ENCODE peak calls at places on chromosomes 2 and 18, in four cellular contexts. K, Y, W and D are unnamed samples.

GRCh38 chr18:11989174-11989573 is 7.9 kb downstream of the IMPA2 start:
- DNase-seq in Y (no peak), K (no peak), W (no peak), D (no peak)

GRCh38 chr2:42055573-42056514 is 8.0 kb downstream of the PKDCC start:
- DNase-seq in K (peak), W (no peak), Y (no peak), D (no peak)

GRCh38 chr2:159111346-159111922 is 143.0 kb downstream of the TANC1 start:
- DNase-seq in K (no peak), W (no peak), Y (peak), D (peak)

GRCh38 chr18:63553117-63553516 is 10.9 kb downstream of the SERPINB12 start:
- DNase-seq in W (peak), K (peak), Y (no peak), D (no peak)

GRCh38 chr2:120199837-120200499 is 23.2 kb downstream of the TMEM185B start:
- DNase-seq in Y (no peak), W (no peak), K (no peak), D (no peak)

GRCh38 chr2:166092889-166093288 is 34.9 kb downstream of the SCN1A start:
- DNase-seq in W (peak), K (no peak), Y (no peak), D (no peak)

GRCh38 chr18:13235981-13236380 is 17.4 kb downstream of the LDLRAD4 start:
- DNase-seq in W (no peak), Y (peak), K (peak), D (peak)

GRCh38 chr2:190663839-190664238 is 15.0 kb downstream of the NAB1 start:
- DNase-seq in W (no peak), K (no peak), Y (no peak), D (no peak)

GRCh38 chr2:62455957-62456692 is 49.9 kb downstream of the TMEM17 start:
- DNase-seq in W (no peak), Y (no peak), K (no peak), D (no peak)
- H3K4me3 ChIP-seq in W (no peak), Y (no peak), K (no peak), D (peak)

DNA sequence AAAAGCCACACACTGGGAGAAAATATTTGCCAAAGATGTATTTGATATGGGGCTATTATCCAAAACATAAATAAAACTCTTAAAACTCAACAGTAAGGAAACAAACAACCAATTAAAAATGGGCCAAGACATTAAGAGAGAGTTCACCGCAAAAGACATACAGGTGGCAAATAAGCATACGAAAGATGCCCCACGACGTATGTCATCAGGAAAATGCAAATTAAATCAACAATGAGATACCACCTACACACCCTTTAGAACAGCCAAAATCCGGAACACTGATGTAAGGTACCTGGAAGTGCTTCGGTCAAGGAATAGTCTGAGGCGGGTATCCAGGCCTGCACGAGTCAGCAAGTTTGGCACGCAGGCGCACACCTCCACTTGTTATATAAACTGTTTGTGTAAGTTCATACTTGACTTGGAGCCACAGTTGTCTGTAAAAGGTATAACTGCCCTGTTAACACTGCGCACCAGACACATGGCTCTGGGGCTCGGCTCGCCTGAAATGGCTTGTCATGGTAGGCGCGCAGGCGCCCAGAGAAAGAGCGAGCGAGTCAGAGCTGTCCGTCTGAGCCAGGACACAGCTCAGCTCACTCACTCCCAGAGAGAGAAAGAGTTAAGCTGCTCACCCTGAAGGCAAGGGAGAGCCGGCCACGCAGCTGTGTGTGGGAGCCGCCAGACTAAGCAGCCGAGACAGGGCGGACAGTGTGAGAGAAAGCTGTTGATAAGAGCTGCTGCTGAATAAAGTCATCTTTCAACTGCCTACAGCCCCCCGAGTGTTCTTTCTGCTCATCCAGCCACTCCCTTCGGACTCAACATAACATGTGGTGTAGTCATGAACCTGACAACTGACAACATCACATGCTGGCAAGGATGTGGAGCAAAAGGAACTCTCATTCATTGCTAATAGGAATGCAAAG is 87.3 kb downstream of the HNRNPLL start:
- DNase-seq in K (peak), W (peak), Y (peak), D (peak)
- H3K4me3 ChIP-seq in K (no peak), W (no peak), Y (peak), D (peak)

GRCh38 chr2:163640542-163641195 is 95.1 kb downstream of the FIGN start:
- DNase-seq in W (no peak), Y (no peak), K (no peak), D (no peak)

GRCh38 chr2:163637876-163638275 is 97.9 kb downstream of the FIGN start:
- DNase-seq in W (no peak), K (no peak), Y (no peak), D (no peak)

GRCh38 chr2:163644238-163644637 is 91.6 kb downstream of the FIGN start:
- DNase-seq in W (no peak), K (no peak), Y (no peak), D (no peak)

GRCh38 chr2:163646659-163647058 is 89.1 kb downstream of the FIGN start:
- DNase-seq in K (no peak), W (no peak), Y (no peak), D (no peak)

DNA sequence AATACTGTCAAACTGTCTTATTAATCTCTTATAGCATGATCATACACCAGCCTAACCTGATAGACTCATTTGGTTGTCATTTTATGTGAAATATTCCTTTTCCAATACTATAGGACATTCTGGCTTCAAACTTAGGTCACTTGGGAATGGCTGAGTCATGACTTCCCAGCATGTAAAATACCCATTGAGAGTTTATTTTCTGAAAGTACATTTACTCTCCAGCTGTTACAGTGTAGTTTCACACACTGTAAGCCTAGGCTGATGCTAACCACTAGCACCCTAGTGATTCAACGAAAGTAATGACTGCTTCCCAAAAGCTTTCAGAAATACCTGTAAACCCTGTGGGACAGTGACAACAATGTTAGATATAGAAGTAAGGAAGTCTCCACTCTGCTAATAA is 93.8 kb downstream of the FIGN start:
- DNase-seq in K (no peak), Y (no peak), W (no peak), D (no peak)
- H3K4me3 ChIP-seq in K (no peak), Y (no peak), W (no peak), D (no peak)

DNA sequence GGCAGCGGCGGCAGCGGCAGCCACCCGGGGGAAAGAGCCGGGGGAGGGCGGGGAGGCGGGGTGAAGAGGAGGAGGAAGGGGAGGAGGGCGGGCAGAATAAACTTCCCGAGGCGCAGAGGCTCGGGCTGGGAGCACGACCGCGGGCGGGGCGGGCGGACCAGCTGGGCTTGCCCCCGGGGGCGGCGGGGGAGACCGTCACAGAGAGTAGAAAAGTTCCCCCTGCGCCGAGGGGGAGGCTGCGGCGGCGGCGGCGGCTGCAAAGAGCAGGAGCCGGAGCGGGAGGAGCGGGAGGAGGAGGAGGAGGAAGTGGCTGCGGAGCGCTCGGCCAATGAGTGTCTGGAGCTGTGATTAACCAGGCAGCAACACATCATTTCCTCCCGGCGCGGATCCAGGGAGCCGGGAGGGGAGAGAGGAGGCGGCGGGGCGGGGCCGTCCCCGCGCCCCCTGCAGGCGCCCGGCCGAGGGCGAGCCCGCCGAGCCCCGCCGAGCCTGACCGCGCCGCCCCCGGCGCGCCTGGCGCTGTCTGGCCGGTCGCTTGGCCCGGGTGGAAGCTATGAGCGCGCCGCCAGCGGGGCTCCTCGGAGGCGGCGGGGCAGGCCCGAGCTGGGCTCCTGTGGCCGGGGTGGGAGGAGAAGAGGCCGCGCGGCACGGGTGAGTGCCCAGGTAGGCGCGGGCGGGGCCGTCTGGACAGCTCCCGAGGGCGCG is at the start of gene ACVR1:
- DNase-seq in Y (peak), W (peak), K (peak), D (peak)
- H3K4me3 ChIP-seq in Y (peak), W (peak), K (peak), D (peak)

GRCh38 chr18:5447442-5447841 is 96.4 kb downstream of the EPB41L3 start:
- DNase-seq in Y (no peak), K (no peak), W (no peak), D (no peak)

GRCh38 chr18:5440297-5440696 is 103.5 kb downstream of the EPB41L3 start:
- DNase-seq in Y (no peak), W (no peak), K (no peak), D (no peak)

GRCh38 chr18:5449858-5450509 is 93.8 kb downstream of the EPB41L3 start:
- DNase-seq in Y (no peak), W (no peak), K (no peak), D (no peak)

GRCh38 chr18:5444269-5444668 is 99.5 kb downstream of the EPB41L3 start:
- DNase-seq in K (no peak), Y (no peak), W (peak), D (no peak)

DNA sequence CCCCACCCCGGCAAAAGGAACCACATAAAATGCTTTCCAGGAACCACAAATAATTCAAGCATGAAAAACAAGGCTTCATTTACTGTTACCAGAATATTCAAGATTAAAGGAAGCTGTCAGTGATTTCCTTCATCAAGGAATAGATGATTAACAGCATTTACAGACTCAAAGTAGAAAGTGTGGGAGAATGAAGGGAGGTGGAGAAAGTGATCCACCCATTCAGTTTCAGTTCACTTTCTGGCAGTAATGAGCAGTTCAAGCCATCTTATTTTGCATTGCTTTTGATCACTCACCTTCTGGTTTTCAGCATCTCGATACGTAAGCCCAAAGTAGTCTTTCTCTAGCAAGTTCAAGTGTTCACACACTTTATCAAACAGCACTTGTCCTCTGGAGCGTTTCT is 99.0 kb downstream of the EPB41L3 start:
- DNase-seq in W (no peak), K (no peak), Y (no peak), D (no peak)
- H3K4me3 ChIP-seq in W (no peak), K (no peak), Y (no peak), D (no peak)

GRCh38 chr2:28300489-28300888 is 92.2 kb upstream of the FOSL2 start:
- DNase-seq in K (no peak), Y (no peak), W (no peak), D (no peak)
- H3K4me3 ChIP-seq in K (no peak), Y (no peak), W (no peak), D (no peak)

GRCh38 chr2:227817940-227818568 is 4.4 kb downstream of the CCL20 start:
- DNase-seq in Y (peak), K (peak), W (peak), D (peak)

GRCh38 chr2:227818569-227819397 is 5.1 kb downstream of the CCL20 start:
- DNase-seq in W (no peak), K (peak), Y (no peak), D (peak)

GRCh38 chr2:227816507-227817274 is 3.0 kb downstream of the CCL20 start:
- DNase-seq in W (no peak), K (no peak), Y (no peak), D (no peak)

GRCh38 chr2:227819398-227819697 is 5.7 kb downstream of the CCL20 start:
- DNase-seq in Y (no peak), K (no peak), W (no peak), D (no peak)

DNA sequence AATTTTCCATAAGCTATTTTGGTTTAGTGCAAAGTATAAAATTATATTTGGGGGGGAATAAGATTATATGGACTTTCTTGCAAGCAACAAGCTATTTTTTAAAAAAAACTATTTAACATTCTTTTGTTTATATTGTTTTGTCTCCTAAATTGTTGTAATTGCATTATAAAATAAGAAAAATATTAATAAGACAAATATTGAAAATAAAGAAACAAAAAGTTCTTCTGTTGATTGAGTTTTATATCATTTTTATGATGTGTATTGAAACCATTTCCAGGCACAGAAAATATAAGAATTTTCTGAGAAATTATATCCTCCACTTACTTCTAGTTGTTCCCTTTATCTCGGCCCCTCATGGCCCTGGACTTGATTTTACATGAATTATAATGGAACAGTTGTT is 3.7 kb downstream of the CCL20 start:
- DNase-seq in W (no peak), K (no peak), Y (no peak), D (no peak)
- H3K4me3 ChIP-seq in W (no peak), K (no peak), Y (no peak), D (no peak)